ENCODE peak calls at places on chromosomes 2 and 18, in five cellular contexts. P is stimulated activated CD8-positive, alpha-beta memory T cell treated with anti-CD3 and anti-CD28 coated beads, Interleukin-15, amount 100 ng/mL, for 24 hours; A is left lobe of liver; D is HCT116; O is SK-N-SH. M is an unnamed sample.

GRCh38 chr2:61853086-61853847 is 593 bp downstream of the FAM161A start:
- DNase-seq in P (no peak), A (no peak), D (peak), O (peak), M (no peak)

GRCh38 chr18:39672171-39672570 is 2106.6 kb upstream of the CELF4 start:
- DNase-seq in P (no peak), A (no peak), D (no peak), O (no peak), M (no peak)

GRCh38 chr2:239575931-239576445 is 175.2 kb upstream of the HDAC4 start:
- DNase-seq in P (no peak), A (no peak), D (no peak), O (no peak), M (no peak)

GRCh38 chr2:86221066-86221684 is 21.9 kb downstream of the MRPL35 start:
- DNase-seq in P (peak), A (peak), D (peak), O (peak), M (no peak)

GRCh38 chr18:76414936-76415621 is 80.0 kb downstream of the ZNF516 start:
- DNase-seq in P (no peak), A (no peak), D (no peak), O (no peak), M (no peak)

GRCh38 chr2:74497777-74498499 is 1.5 kb downstream of the LBX2 start:
- DNase-seq in P (no peak), A (peak), D (no peak), O (peak), M (no peak)

GRCh38 chr18:77702686-77703085 is 453.0 kb downstream of the GALR1 start:
- DNase-seq in P (no peak), A (no peak), D (no peak), O (peak), M (no peak)

GRCh38 chr2:237411683-237412349 is 2.1 kb downstream of the COL6A3 start:
- DNase-seq in P (no peak), A (no peak), D (no peak), O (no peak), M (no peak)

GRCh38 chr2:191292869-191293268 is 47.7 kb downstream of the MYO1B start:
- DNase-seq in P (no peak), A (no peak), D (no peak), O (no peak), M (no peak)

GRCh38 chr2:149365826-149366583 is 35.6 kb downstream of the LYPD6 start:
- DNase-seq in P (no peak), A (peak), D (peak), O (peak), M (no peak)

GRCh38 chr2:238378230-238379095 is 48.3 kb upstream of the ASB1 start:
- DNase-seq in P (no peak), A (no peak), D (no peak), O (no peak), M (no peak)

GRCh38 chr2:2698182-2699116 is 367.4 kb upstream of the MYT1L start:
- DNase-seq in P (no peak), A (no peak), D (peak), O (peak), M (peak)

GRCh38 chr2:18915227-18915626 is 325.9 kb upstream of the NT5C1B start:
- DNase-seq in P (no peak), A (no peak), D (no peak), O (no peak), M (no peak)

GRCh38 chr2:226655871-226656270 is 143.7 kb downstream of the IRS1 start:
- DNase-seq in P (no peak), A (no peak), D (no peak), O (no peak), M (no peak)

GRCh38 chr2:217270801-217271121 is 410.9 kb upstream of the TNP1 start:
- DNase-seq in P (no peak), A (no peak), D (no peak), O (no peak), M (no peak)

GRCh38 chr18:35588995-35589394 is 7.5 kb downstream of the GALNT1 start:
- DNase-seq in P (no peak), A (no peak), D (no peak), O (no peak), M (no peak)

GRCh38 chr2:105859694-105859951 is 114.9 kb downstream of the NCK2 start:
- DNase-seq in P (no peak), A (no peak), D (no peak), O (no peak), M (no peak)